ENCODE peak calls at places on chromosomes 7 and 10, in ten cellular contexts. U is fibroblast of lung, E is GM23248, I is H1, M is HepG2, J is astrocyte, D is mammary epithelial cell, G is neural progenitor cell, L is endothelial cell of umbilical vein, P is HCT116. N is an unnamed sample.

GRCh38 chr10:34010891-34011290 is 676.4 kb upstream of the NRP1 start:
- DNase-seq in U (peak), E (peak), I (no peak), M (no peak), J (peak), D (peak), G (no peak), L (no peak), P (no peak), N (no peak)

GRCh38 chr10:128024426-128024825 is 101.8 kb downstream of the MKI67 start:
- DNase-seq in U (no peak), E (no peak), I (no peak), M (no peak), J (no peak), D (no peak), G (no peak), L (no peak), P (no peak), N (no peak)

GRCh38 chr7:77330169-77330882 is 85.8 kb downstream of the GSAP start:
- DNase-seq in U (no peak), E (peak), I (no peak), M (no peak), J (no peak), D (peak), G (no peak), L (peak), P (no peak), N (peak)

GRCh38 chr10:116567335-116567734 is 21.6 kb downstream of the PNLIP start:
- DNase-seq in U (no peak), E (no peak), I (no peak), M (no peak), J (no peak), D (no peak), G (no peak), L (no peak), P (no peak), N (no peak)

GRCh38 chr10:114648368-114648767 is 9.7 kb downstream of the ABLIM1 start:
- DNase-seq in U (peak), E (peak), I (no peak), M (peak), J (peak), D (peak), G (no peak), L (peak), P (no peak), N (no peak)

GRCh38 chr10:6148251-6148691 is 54.5 kb upstream of the PFKFB3 start:
- DNase-seq in U (peak), E (no peak), I (no peak), M (no peak), J (peak), D (no peak), G (no peak), L (no peak), P (no peak), N (no peak)

GRCh38 chr7:43906327-43907010 is at the start of gene URGCP:
- DNase-seq in U (peak), E (peak), I (peak), M (no peak), J (peak), D (peak), G (peak), L (peak), P (no peak), N (no peak)

GRCh38 chr7:83524286-83525075 is 124.5 kb downstream of the SEMA3E start:
- DNase-seq in U (peak), E (no peak), I (no peak), M (no peak), J (peak), D (peak), G (no peak), L (no peak), P (no peak), N (no peak)

GRCh38 chr7:104156842-104157277 is 51.0 kb downstream of the ORC5 start:
- DNase-seq in U (peak), E (peak), I (no peak), M (peak), J (peak), D (peak), G (peak), L (peak), P (peak), N (no peak)

GRCh38 chr10:127069436-127069835 is 127.0 kb downstream of the INSYN2A start:
- DNase-seq in U (no peak), E (no peak), I (peak), M (no peak), J (no peak), D (no peak), G (no peak), L (no peak), P (no peak), N (no peak)

GRCh38 chr7:135181929-135182678 is 11.6 kb upstream of the CYREN start:
- DNase-seq in U (no peak), E (no peak), I (no peak), M (no peak), J (no peak), D (no peak), G (no peak), L (no peak), P (no peak), N (no peak)

GRCh38 chr10:6036861-6037321 is 25.3 kb downstream of the IL2RA start:
- DNase-seq in U (no peak), E (no peak), I (peak), M (no peak), J (no peak), D (no peak), G (no peak), L (no peak), P (no peak), N (no peak)

GRCh38 chr7:38796636-38797501 is 112.1 kb downstream of the VPS41 start:
- DNase-seq in U (peak), E (peak), I (peak), M (peak), J (peak), D (peak), G (peak), L (peak), P (peak), N (peak)

GRCh38 chr10:14605231-14605925 is 169.3 kb downstream of the FAM107B start:
- DNase-seq in U (peak), E (peak), I (no peak), M (peak), J (peak), D (peak), G (peak), L (peak), P (peak), N (no peak)

GRCh38 chr10:131195552-131196159 is 115.9 kb downstream of the TCERG1L start:
- DNase-seq in U (no peak), E (no peak), I (peak), M (no peak), J (no peak), D (no peak), G (no peak), L (no peak), P (no peak), N (no peak)

GRCh38 chr7:91784469-91784868 is 96.0 kb downstream of the MTERF1 start:
- DNase-seq in U (peak), E (peak), I (no peak), M (no peak), J (peak), D (peak), G (no peak), L (peak), P (peak), N (peak)

GRCh38 chr7:80379034-80379433 is 132.8 kb downstream of the GNAT3 start:
- DNase-seq in U (peak), E (peak), I (no peak), M (no peak), J (peak), D (peak), G (no peak), L (peak), P (no peak), N (no peak)

GRCh38 chr10:125795111-125795510 is 19.5 kb upstream of the MMP21 start:
- DNase-seq in U (no peak), E (no peak), I (no peak), M (no peak), J (no peak), D (no peak), G (no peak), L (no peak), P (no peak), N (no peak)

GRCh38 chr10:129833366-129833765 is 130.7 kb downstream of the EBF3 start:
- DNase-seq in U (no peak), E (no peak), I (no peak), M (no peak), J (no peak), D (no peak), G (no peak), L (no peak), P (no peak), N (no peak)

GRCh38 chr7:50267525-50268041 is 36.9 kb upstream of the IKZF1 start:
- DNase-seq in U (no peak), E (no peak), I (no peak), M (no peak), J (no peak), D (no peak), G (no peak), L (no peak), P (no peak), N (no peak)

GRCh38 chr10:8360814-8361509 is 306.5 kb downstream of the GATA3 start:
- DNase-seq in U (peak), E (no peak), I (no peak), M (no peak), J (peak), D (peak), G (no peak), L (no peak), P (no peak), N (no peak)

GRCh38 chr10:110939419-110939818 is 20.0 kb downstream of the SHOC2 start:
- DNase-seq in U (no peak), E (no peak), I (no peak), M (no peak), J (no peak), D (no peak), G (no peak), L (peak), P (no peak), N (no peak)

GRCh38 chr7:32255036-32255435 is 184.8 kb upstream of the PDE1C start:
- DNase-seq in U (no peak), E (no peak), I (no peak), M (no peak), J (no peak), D (no peak), G (no peak), L (no peak), P (no peak), N (no peak)

GRCh38 chr7:100089458-100090201 is 861 bp downstream of the COPS6 start:
- DNase-seq in U (peak), E (peak), I (no peak), M (no peak), J (no peak), D (no peak), G (no peak), L (no peak), P (no peak), N (no peak)

GRCh38 chr7:69436944-69437343 is 161.3 kb upstream of the AUTS2 start:
- DNase-seq in U (peak), E (peak), I (no peak), M (no peak), J (peak), D (no peak), G (no peak), L (no peak), P (no peak), N (no peak)

GRCh38 chr7:84088669-84089278 is 105.8 kb downstream of the SEMA3A start:
- DNase-seq in U (peak), E (no peak), I (no peak), M (no peak), J (no peak), D (no peak), G (no peak), L (no peak), P (no peak), N (no peak)

GRCh38 chr7:158815471-158816128 is 13.7 kb downstream of the ESYT2 start:
- DNase-seq in U (peak), E (no peak), I (no peak), M (no peak), J (peak), D (no peak), G (no peak), L (no peak), P (no peak), N (no peak)

GRCh38 chr10:34811968-34812514 is 3.1 kb downstream of the PARD3 start:
- DNase-seq in U (peak), E (peak), I (no peak), M (no peak), J (peak), D (no peak), G (no peak), L (no peak), P (no peak), N (no peak)

GRCh38 chr7:112300831-112301407 is 94.4 kb downstream of the ZNF277 start:
- DNase-seq in U (no peak), E (no peak), I (no peak), M (no peak), J (no peak), D (no peak), G (no peak), L (no peak), P (no peak), N (no peak)

GRCh38 chr7:81447351-81447952 is 322.4 kb downstream of the HGF start:
- DNase-seq in U (peak), E (peak), I (no peak), M (peak), J (peak), D (peak), G (peak), L (peak), P (peak), N (peak)

GRCh38 chr7:125927556-125927955 is 997.9 kb upstream of the POT1 start:
- DNase-seq in U (no peak), E (no peak), I (no peak), M (no peak), J (no peak), D (no peak), G (peak), L (no peak), P (no peak), N (peak)

GRCh38 chr10:98340261-98340675 is 72.3 kb upstream of the LOXL4 start:
- DNase-seq in U (peak), E (peak), I (no peak), M (no peak), J (peak), D (no peak), G (no peak), L (no peak), P (no peak), N (no peak)

GRCh38 chr7:105637755-105638154 is 56.5 kb upstream of the EFCAB10 start:
- DNase-seq in U (no peak), E (no peak), I (no peak), M (no peak), J (no peak), D (no peak), G (no peak), L (no peak), P (no peak), N (no peak)

GRCh38 chr10:119859422-119860258 is 13.0 kb downstream of the MCMBP start:
- DNase-seq in U (peak), E (peak), I (no peak), M (peak), J (peak), D (peak), G (peak), L (peak), P (peak), N (peak)

GRCh38 chr10:30877111-30877510 is 154.6 kb downstream of the ZNF438 start:
- DNase-seq in U (no peak), E (peak), I (no peak), M (no peak), J (peak), D (no peak), G (no peak), L (no peak), P (no peak), N (no peak)

GRCh38 chr10:84590794-84591193 is 262.4 kb downstream of the CCSER2 start:
- DNase-seq in U (no peak), E (no peak), I (peak), M (no peak), J (no peak), D (no peak), G (no peak), L (no peak), P (no peak), N (no peak)

GRCh38 chr10:42970451-42971250 is 106.2 kb upstream of the RET start:
- DNase-seq in U (no peak), E (no peak), I (peak), M (no peak), J (no peak), D (no peak), G (no peak), L (no peak), P (no peak), N (no peak)

GRCh38 chr7:16178069-16178468 is 243.3 kb downstream of the CRPPA start:
- DNase-seq in U (no peak), E (peak), I (no peak), M (no peak), J (no peak), D (no peak), G (no peak), L (no peak), P (no peak), N (no peak)

GRCh38 chr10:86663576-86664369 is 4.5 kb upstream of the LDB3 start:
- DNase-seq in U (no peak), E (no peak), I (no peak), M (no peak), J (no peak), D (no peak), G (no peak), L (no peak), P (no peak), N (no peak)

DNA sequence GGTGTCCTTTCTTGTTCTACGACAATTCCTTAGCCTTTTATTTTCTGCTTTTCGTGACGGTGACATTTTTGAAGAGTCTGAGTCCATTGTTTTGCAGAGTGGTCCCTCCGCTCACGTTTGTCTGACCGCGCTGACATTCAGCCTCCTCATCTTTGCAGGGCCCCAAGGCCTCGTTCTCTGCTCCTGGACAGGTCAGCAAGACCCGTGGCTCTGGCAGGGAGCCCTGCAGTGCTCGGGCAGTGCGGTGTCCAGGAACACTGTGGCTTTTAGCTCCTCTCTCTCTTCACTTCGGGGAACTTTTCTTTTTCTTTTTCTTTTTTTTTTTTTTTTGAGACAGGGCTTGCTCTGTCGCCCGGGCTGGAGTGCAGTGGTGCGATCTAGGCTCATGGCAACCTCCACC is 142.5 kb downstream of the DNAJB6 start:
- DNase-seq in U (no peak), E (no peak), I (peak), M (no peak), J (no peak), D (no peak), G (no peak), L (no peak), P (no peak), N (no peak)
- H3K9ac ChIP-seq in U (no peak), E (no peak), I (no peak), M (no peak), J (no peak), D (no peak), G (no peak), L (no peak), P (no peak), N (no peak)

DNA sequence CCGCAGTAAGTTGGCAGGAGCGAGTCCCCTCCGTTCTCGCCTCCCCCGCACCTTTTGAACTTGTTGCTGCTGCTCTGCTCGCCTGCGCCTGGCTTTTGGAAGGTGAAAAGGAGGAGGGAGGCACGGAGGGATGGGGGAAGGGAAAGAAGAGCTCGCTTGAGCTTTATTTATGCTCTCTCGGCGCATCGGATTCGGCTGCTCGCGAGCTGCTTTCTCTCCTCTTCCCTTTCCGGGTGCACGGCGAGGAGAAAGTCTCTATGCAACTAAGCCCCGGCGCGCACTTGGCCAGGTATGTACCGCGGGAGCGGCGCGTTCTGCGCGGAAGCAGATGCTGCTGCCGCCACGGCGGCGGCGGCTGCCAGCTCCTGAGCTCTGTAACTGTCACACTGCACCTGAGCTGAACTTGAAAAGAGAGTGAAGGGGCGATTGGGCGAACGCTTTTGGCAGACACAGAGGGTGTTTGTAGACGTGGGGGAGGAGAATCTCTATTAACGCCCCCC is 551 bp downstream of the KCND2 start:
- DNase-seq in U (peak), E (peak), I (peak), M (peak), J (peak), D (peak), G (peak), L (peak), P (no peak), N (no peak)
- TF ChIP-seq EZH2 in U (no peak), E (no peak), I (no peak), M (no peak), J (peak), D (peak), G (peak), L (peak), P (no peak), N (no peak)

GRCh38 chr10:72106896-72107295 is 18.5 kb upstream of the SPOCK2 start:
- DNase-seq in U (no peak), E (no peak), I (no peak), M (no peak), J (no peak), D (no peak), G (no peak), L (no peak), P (no peak), N (no peak)

GRCh38 chr10:72108811-72109618 is 20.7 kb upstream of the SPOCK2 start:
- DNase-seq in U (no peak), E (no peak), I (no peak), M (no peak), J (no peak), D (no peak), G (peak), L (no peak), P (no peak), N (no peak)

GRCh38 chr10:72107325-72108003 is 19.1 kb upstream of the SPOCK2 start:
- DNase-seq in U (peak), E (peak), I (no peak), M (no peak), J (no peak), D (peak), G (no peak), L (no peak), P (no peak), N (no peak)

GRCh38 chr10:72110677-72111401 is 22.5 kb upstream of the SPOCK2 start:
- DNase-seq in U (no peak), E (no peak), I (no peak), M (no peak), J (no peak), D (no peak), G (no peak), L (no peak), P (no peak), N (no peak)

GRCh38 chr10:72109619-72110215 is 21.4 kb upstream of the SPOCK2 start:
- DNase-seq in U (no peak), E (no peak), I (no peak), M (no peak), J (no peak), D (no peak), G (no peak), L (no peak), P (no peak), N (no peak)
- H3K9ac ChIP-seq in U (no peak), E (no peak), I (no peak), M (no peak), J (no peak), D (no peak), G (no peak), L (no peak), P (no peak), N (no peak)

GRCh38 chr7:116836080-116836479 is 26.3 kb upstream of the CAPZA2 start:
- DNase-seq in U (no peak), E (no peak), I (no peak), M (no peak), J (no peak), D (no peak), G (no peak), L (no peak), P (no peak), N (no peak)
- TF ChIP-seq EZH2 in U (no peak), E (no peak), I (no peak), M (no peak), J (no peak), D (no peak), G (no peak), L (no peak), P (no peak), N (no peak)

GRCh38 chr10:16965740-16966447 is 148.7 kb upstream of the RSU1 start:
- DNase-seq in U (peak), E (peak), I (no peak), M (peak), J (peak), D (peak), G (peak), L (peak), P (peak), N (no peak)
- H3K9ac ChIP-seq in U (no peak), E (peak), I (no peak), M (no peak), J (peak), D (no peak), G (no peak), L (peak), P (peak), N (no peak)

GRCh38 chr7:11831727-11832495 is at the start of gene THSD7A:
- DNase-seq in U (peak), E (peak), I (peak), M (peak), J (peak), D (peak), G (peak), L (peak), P (no peak), N (no peak)
- TF ChIP-seq EZH2 in U (no peak), E (no peak), I (no peak), M (no peak), J (no peak), D (peak), G (no peak), L (no peak), P (no peak), N (no peak)

GRCh38 chr7:155365146-155365874 is 67.6 kb downstream of the INSIG1 start:
- DNase-seq in U (no peak), E (no peak), I (no peak), M (no peak), J (no peak), D (no peak), G (no peak), L (no peak), P (no peak), N (no peak)
- H3K9ac ChIP-seq in U (no peak), E (no peak), I (no peak), M (no peak), J (no peak), D (no peak), G (no peak), L (no peak), P (no peak), N (no peak)

N was measured in SK-N-MC.